ENCODE peak calls at places on chromosome 6, in seven cellular contexts. E is astrocyte, W is spleen, X is adrenal gland, D is cardiac muscle cell, P is tibial artery, O is PC-3. M is an unnamed sample. For H3K27me3, the result is how much of the 10 kb centered on the place peaks cover.

GRCh38 chr6:9292975-9293374 is 857.6 kb upstream of the SLC35B3 start:
- DNase-seq in D (no peak), W (no peak), X (no peak), P (no peak), O (no peak), E (peak), M (no peak)

GRCh38 chr6:1894954-1895353 is 285.2 kb downstream of the FOXC1 start:
- DNase-seq in X (no peak), E (peak), O (peak), D (no peak), W (no peak), P (peak), M (no peak)

GRCh38 chr6:13406781-13407180 is 78.4 kb upstream of the TBC1D7 start:
- DNase-seq in W (no peak), X (no peak), E (no peak), P (no peak), D (peak), O (no peak), M (no peak)

GRCh38 chr6:77401231-77401630 is 62.1 kb downstream of the HTR1B start:
- DNase-seq in X (no peak), E (no peak), O (no peak), W (no peak), D (no peak), P (no peak), M (no peak)

GRCh38 chr6:36929152-36929551 is 25.4 kb upstream of the PI16 start:
- DNase-seq in E (no peak), P (no peak), O (no peak), W (no peak), X (peak), D (no peak), M (no peak)

GRCh38 chr6:28167068-28167467 is 25.4 kb downstream of the ZKSCAN8 start:
- DNase-seq in X (no peak), E (peak), O (peak), D (no peak), P (no peak), W (no peak), M (peak)

GRCh38 chr6:129936329-129937165 is 75.4 kb upstream of the TMEM244 start:
- DNase-seq in D (peak), X (peak), P (no peak), O (peak), W (no peak), E (peak), M (no peak)

GRCh38 chr6:167898673-167899311 is 72.1 kb downstream of the AFDN start:
- DNase-seq in E (peak), D (peak), P (no peak), X (no peak), W (no peak), O (peak), M (no peak)

GRCh38 chr6:13248053-13248452 is 80.3 kb downstream of the TBC1D7 start:
- DNase-seq in W (no peak), X (no peak), D (peak), E (peak), O (peak), P (no peak), M (peak)

GRCh38 chr6:13446371-13446770 is 41.0 kb downstream of the GFOD1 start:
- DNase-seq in W (no peak), E (no peak), X (no peak), P (no peak), D (no peak), O (no peak), M (no peak)

GRCh38 chr6:100281471-100281878 is 183.2 kb downstream of the SIM1 start:
- DNase-seq in O (no peak), W (no peak), X (no peak), E (no peak), P (peak), D (peak), M (no peak)

GRCh38 chr6:166633732-166634535 is 6.9 kb upstream of the RPS6KA2 start:
- DNase-seq in P (no peak), W (no peak), D (no peak), O (peak), E (no peak), X (peak), M (no peak)

GRCh38 chr6:6193221-6193745 is 127.2 kb downstream of the F13A1 start:
- DNase-seq in E (no peak), W (no peak), X (no peak), D (no peak), O (no peak), P (no peak), M (no peak)

GRCh38 chr6:35453236-35453635 is 1.1 kb downstream of the FANCE start:
- DNase-seq in D (no peak), E (no peak), W (no peak), P (no peak), X (no peak), O (no peak), M (no peak)

GRCh38 chr6:35454843-35455110 is 2.6 kb downstream of the FANCE start:
- DNase-seq in X (no peak), W (no peak), O (no peak), D (no peak), P (no peak), E (no peak), M (no peak)

GRCh38 chr6:35451354-35452185 is 568 bp upstream of the FANCE start:
- DNase-seq in W (no peak), P (no peak), D (no peak), X (no peak), E (no peak), O (no peak), M (no peak)

GRCh38 chr6:35449287-35449881 is 2.8 kb upstream of the FANCE start:
- DNase-seq in P (no peak), O (peak), E (peak), X (no peak), W (no peak), D (peak), M (no peak)

GRCh38 chr6:35452186-35453090 is at the start of gene FANCE:
- DNase-seq in O (peak), P (peak), D (peak), W (peak), E (peak), X (peak), M (peak)
- H3K4me3 ChIP-seq in O (peak), P (peak), D (peak), W (peak), E (peak), X (no peak), M (peak)

GRCh38 chr6:15553736-15554294 is 109.0 kb downstream of the DTNBP1 start:
- DNase-seq in E (no peak), D (no peak), W (no peak), P (no peak), X (no peak), O (no peak), M (no peak)
- TF ChIP-seq CTCF in E (no peak), D (no peak), W (no peak), P (no peak), X (no peak), O (no peak), M (no peak)

GRCh38 chr6:33816911-33817310 is 13.1 kb upstream of the MLN start:
- DNase-seq in P (no peak), W (no peak), X (no peak), O (no peak), D (no peak), E (no peak), M (no peak)
- H3K27me3 ChIP-seq in P (half or more), W (under half), X (under half), O (under half), D (under half), E (under half), M (under half)

DNA sequence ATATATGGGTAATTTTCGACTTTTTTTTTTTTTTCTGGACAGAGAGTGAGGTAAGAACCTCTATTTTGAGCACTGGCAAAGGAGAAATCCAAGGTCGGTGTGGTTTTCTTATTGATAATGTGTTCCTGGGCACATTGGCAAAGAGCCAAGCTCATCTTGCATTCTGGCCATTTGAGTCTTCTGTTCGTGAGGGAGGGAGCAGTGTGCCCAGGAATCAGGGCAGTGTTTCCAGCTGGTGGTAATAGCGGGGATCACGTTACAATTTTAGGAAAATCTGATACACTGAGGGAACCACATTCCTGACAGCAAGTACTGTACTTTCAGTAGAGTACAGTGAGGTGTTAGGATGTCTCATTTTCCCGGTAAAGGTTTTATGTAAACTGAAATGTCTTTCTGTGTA is 442.3 kb upstream of the MAP3K7 start:
- DNase-seq in X (peak), W (no peak), O (no peak), P (no peak), D (peak), E (no peak), M (no peak)
- H3K4me3 ChIP-seq in X (no peak), W (no peak), O (no peak), P (no peak), D (no peak), E (no peak), M (no peak)

DNA sequence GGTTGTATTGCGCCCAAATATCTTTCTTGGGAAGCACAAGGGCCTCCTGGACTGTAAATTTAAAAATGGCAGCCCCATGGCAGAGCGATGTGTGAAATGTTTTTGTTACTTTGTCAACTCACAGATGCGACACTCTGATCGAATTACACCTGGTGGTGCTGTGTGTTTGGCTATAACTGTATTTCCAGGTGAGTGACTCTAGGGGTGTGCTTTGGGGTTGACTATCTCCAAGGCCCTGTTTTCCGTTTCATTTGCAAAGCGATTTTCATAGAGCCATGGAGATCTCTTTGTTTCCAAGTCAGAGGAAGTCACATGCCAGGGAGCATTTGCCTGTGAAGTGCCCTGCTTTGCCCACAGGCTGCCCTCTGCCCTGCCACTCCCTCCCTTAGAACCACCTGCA is 93.5 kb downstream of the CDC5L start:
- DNase-seq in W (no peak), X (no peak), D (no peak), P (no peak), O (no peak), E (no peak), M (no peak)
- TF ChIP-seq CTCF in W (no peak), X (no peak), D (no peak), P (no peak), O (no peak), E (no peak), M (no peak)

GRCh38 chr6:31359556-31359955 is 2.6 kb upstream of the HLA-B start:
- DNase-seq in X (no peak), P (no peak), O (no peak), D (no peak), E (no peak), W (no peak), M (no peak)
- H3K27me3 ChIP-seq in X (under half), P (under half), O (under half), D (half or more), E (under half), W (under half), M (under half)

GRCh38 chr6:5180636-5181035 is 80.1 kb downstream of the LYRM4 start:
- DNase-seq in P (no peak), X (no peak), E (no peak), D (no peak), W (no peak), O (no peak), M (no peak)

GRCh38 chr6:5188646-5189045 is 72.1 kb downstream of the LYRM4 start:
- DNase-seq in W (no peak), D (no peak), P (no peak), X (no peak), E (no peak), O (no peak), M (no peak)

GRCh38 chr6:5181494-5182287 is 79.1 kb downstream of the LYRM4 start:
- DNase-seq in D (no peak), O (no peak), W (no peak), E (no peak), X (no peak), P (no peak), M (no peak)

GRCh38 chr6:5179917-5180316 is 80.8 kb downstream of the LYRM4 start:
- DNase-seq in W (no peak), O (peak), P (no peak), D (no peak), X (no peak), E (no peak), M (no peak)

GRCh38 chr6:5184878-5185277 is 75.9 kb downstream of the LYRM4 start:
- DNase-seq in P (no peak), O (no peak), D (no peak), X (no peak), E (no peak), W (no peak), M (no peak)
- H3K4me3 ChIP-seq in P (no peak), O (no peak), D (no peak), X (no peak), E (no peak), W (no peak), M (no peak)

GRCh38 chr6:72813807-72814596 is 192.1 kb downstream of the KCNQ5 start:
- DNase-seq in D (no peak), W (no peak), E (no peak), P (no peak), X (no peak), O (no peak), M (no peak)

GRCh38 chr6:72810571-72811280 is 188.9 kb downstream of the KCNQ5 start:
- DNase-seq in W (no peak), X (no peak), E (no peak), D (no peak), P (no peak), O (no peak), M (no peak)

GRCh38 chr6:72811971-72812421 is 190.1 kb downstream of the KCNQ5 start:
- DNase-seq in D (no peak), W (no peak), P (no peak), E (peak), O (peak), X (no peak), M (peak)

GRCh38 chr6:72809701-72810379 is 188.0 kb downstream of the KCNQ5 start:
- DNase-seq in X (no peak), E (no peak), P (no peak), O (no peak), D (no peak), W (no peak), M (no peak)
- TF ChIP-seq CTCF in X (no peak), E (no peak), P (no peak), O (no peak), D (no peak), W (no peak), M (no peak)

GRCh38 chr6:39005774-39006173 is 42.8 kb upstream of the GLP1R start:
- DNase-seq in X (no peak), O (no peak), E (no peak), W (no peak), P (no peak), D (no peak), M (no peak)

GRCh38 chr6:39007575-39007974 is 41.0 kb upstream of the GLP1R start:
- DNase-seq in P (no peak), W (no peak), D (no peak), E (no peak), O (no peak), X (no peak), M (no peak)

GRCh38 chr6:39003488-39003887 is 45.1 kb upstream of the GLP1R start:
- DNase-seq in W (no peak), E (no peak), D (no peak), X (no peak), O (no peak), P (no peak), M (no peak)

GRCh38 chr6:39004801-39005200 is 43.8 kb upstream of the GLP1R start:
- DNase-seq in O (no peak), X (no peak), P (no peak), W (no peak), E (no peak), D (no peak), M (no peak)

DNA sequence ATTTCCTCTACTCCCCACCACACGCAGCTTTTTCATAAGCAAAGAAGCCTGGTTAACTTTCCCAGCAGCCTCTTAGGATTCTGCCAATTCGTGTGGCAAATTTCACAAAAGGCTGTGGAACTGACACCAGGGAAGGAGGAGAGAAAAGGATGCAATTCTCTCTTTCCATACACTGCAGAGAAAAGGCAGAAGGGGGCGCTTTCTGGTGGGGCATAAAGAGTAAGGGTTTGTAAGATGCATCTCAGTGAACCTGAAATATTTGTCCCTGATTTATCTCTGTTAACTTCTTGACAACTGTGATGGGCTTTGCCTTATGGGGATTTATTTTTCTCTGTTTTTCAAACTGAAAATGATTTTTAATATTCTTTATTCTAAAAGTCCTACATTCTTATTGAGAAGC is 45.5 kb upstream of the GLP1R start:
- DNase-seq in W (no peak), D (peak), X (no peak), O (peak), P (no peak), E (no peak), M (no peak)
- H3K27me3 ChIP-seq in W (under half), D (under half), X (under half), O (half or more), P (under half), E (under half), M (under half)

GRCh38 chr6:26323525-26324294 is 41.3 kb upstream of the BTN3A2 start:
- DNase-seq in X (no peak), W (no peak), P (no peak), D (no peak), E (no peak), O (no peak), M (no peak)
- H3K4me3 ChIP-seq in X (no peak), W (no peak), P (no peak), D (no peak), E (no peak), O (peak), M (no peak)

M was measured in BJ.